ENCODE peak calls at places on chromosomes 13 and 19, in seven cellular contexts. J, D, Z, K, H, S and W are unnamed samples.

GRCh38 chr19:4803736-4804695 is 12.5 kb downstream of the FEM1A start:
- DNase-seq in J (no peak), H (no peak), S (no peak), K (peak), D (peak), Z (peak), W (peak)

GRCh38 chr19:961866-962620 is 22.1 kb upstream of the WDR18 start:
- DNase-seq in H (no peak), S (no peak), K (no peak), D (no peak), J (no peak), Z (no peak), W (no peak)

GRCh38 chr19:55623130-55623868 is 1.1 kb downstream of the ZNF784 start:
- DNase-seq in S (no peak), K (no peak), J (no peak), Z (no peak), H (no peak), D (no peak), W (no peak)

GRCh38 chr19:963401-964022 is 20.6 kb upstream of the WDR18 start:
- DNase-seq in S (no peak), K (no peak), D (no peak), H (no peak), J (no peak), Z (no peak), W (no peak)

GRCh38 chr19:49528211-49528771 is 488 bp downstream of the RCN3 start:
- DNase-seq in H (no peak), K (no peak), Z (no peak), S (no peak), J (no peak), D (no peak), W (no peak)

GRCh38 chr13:40470665-40471064 is 195.8 kb downstream of the FOXO1 start:
- DNase-seq in D (no peak), J (no peak), K (no peak), H (no peak), S (no peak), Z (no peak), W (no peak)

GRCh38 chr19:35702223-35703012 is 1.9 kb upstream of the ZBTB32 start:
- DNase-seq in D (peak), H (peak), S (peak), J (peak), Z (peak), K (peak), W (peak)

GRCh38 chr13:91647361-91647970 is 249.0 kb downstream of the GPC5 start:
- DNase-seq in D (no peak), H (no peak), K (peak), S (peak), Z (no peak), J (no peak), W (peak)

GRCh38 chr13:43159007-43159406 is 135.6 kb downstream of the DNAJC15 start:
- DNase-seq in J (peak), Z (no peak), K (no peak), D (no peak), H (peak), S (peak), W (no peak)

GRCh38 chr13:62704795-62705329 is 1289.2 kb upstream of the PCDH20 start:
- DNase-seq in S (no peak), J (no peak), D (no peak), K (no peak), Z (no peak), H (no peak), W (no peak)

GRCh38 chr13:60448907-60449510 is 52.0 kb downstream of the TDRD3 start:
- DNase-seq in H (peak), S (peak), J (peak), K (peak), Z (peak), D (no peak), W (no peak)

GRCh38 chr19:23558541-23558940 is 128.5 kb downstream of the ZNF675 start:
- DNase-seq in Z (no peak), S (no peak), J (no peak), D (no peak), K (no peak), H (no peak), W (no peak)

GRCh38 chr19:18588611-18589379 is at the start of gene REX1BD:
- DNase-seq in Z (peak), D (peak), K (peak), S (no peak), J (no peak), H (no peak), W (peak)

GRCh38 chr19:15113245-15114152 is 6.3 kb downstream of the SYDE1 start:
- DNase-seq in D (no peak), S (no peak), H (no peak), K (no peak), Z (no peak), J (no peak), W (no peak)

GRCh38 chr19:16627194-16627927 is 643 bp downstream of the MED26 start:
- DNase-seq in J (no peak), D (no peak), S (no peak), H (no peak), Z (peak), K (peak), W (no peak)

GRCh38 chr19:11736696-11737095 is 2.0 kb downstream of the ZNF823 start:
- DNase-seq in H (no peak), D (no peak), Z (no peak), J (no peak), S (no peak), K (peak), W (no peak)

GRCh38 chr13:43879323-43880181 is at the start of the genes CCDC122 and LACC1:
- DNase-seq in J (peak), Z (peak), D (peak), H (no peak), S (peak), K (peak), W (peak)